ENCODE peak calls at places on chromosomes 12 and 14, in five cellular contexts. L is hepatocyte, A is fibroblast of lung, Z is astrocyte of the spinal cord, Q is D341Med. X is an unnamed sample.

GRCh38 chr12:105987687-105988035 is 151.1 kb downstream of the NUAK1 start:
- DNase-seq in L (no peak), A (no peak), Z (no peak), Q (no peak), X (no peak)

GRCh38 chr12:25962932-25963525 is 4.5 kb downstream of the RASSF8 start:
- DNase-seq in L (no peak), A (no peak), Z (peak), Q (no peak), X (no peak)

GRCh38 chr12:115023898-115024297 is 339.9 kb upstream of the TBX3 start:
- DNase-seq in L (no peak), A (no peak), Z (no peak), Q (no peak), X (no peak)

GRCh38 chr12:130480887-130481286 is 143.2 kb downstream of the PIWIL1 start:
- DNase-seq in L (no peak), A (no peak), Z (no peak), Q (no peak), X (no peak)

GRCh38 chr14:24996930-24997329 is 53.0 kb downstream of the STXBP6 start:
- DNase-seq in L (no peak), A (no peak), Z (no peak), Q (no peak), X (no peak)

GRCh38 chr12:116473416-116473815 is 85.8 kb upstream of the MAP1LC3B2 start:
- DNase-seq in L (no peak), A (no peak), Z (no peak), Q (no peak), X (no peak)

GRCh38 chr12:48999371-49000131 is at the start of gene DDN:
- DNase-seq in L (peak), A (peak), Z (peak), Q (peak), X (no peak)

GRCh38 chr12:120971299-120972180 is 6.8 kb upstream of the HNF1A start:
- DNase-seq in L (peak), A (peak), Z (peak), Q (peak), X (no peak)

GRCh38 chr12:6430990-6431353 is 13.8 kb upstream of the CD27 start:
- DNase-seq in L (no peak), A (no peak), Z (no peak), Q (no peak), X (no peak)

GRCh38 chr14:24283796-24284460 is 12.5 kb upstream of the RABGGTA start:
- DNase-seq in L (no peak), A (no peak), Z (no peak), Q (no peak), X (no peak)

GRCh38 chr14:96253140-96253539 is 2.9 kb upstream of the BDKRB1 start:
- DNase-seq in L (peak), A (peak), Z (peak), Q (no peak), X (no peak)

GRCh38 chr14:34046799-34047520 is 96.1 kb upstream of the EGLN3 start:
- DNase-seq in L (no peak), A (no peak), Z (no peak), Q (no peak), X (no peak)

GRCh38 chr12:69007166-69007857 is 74.3 kb upstream of the CPM start:
- DNase-seq in L (peak), A (peak), Z (peak), Q (no peak), X (no peak)

GRCh38 chr12:7241404-7242005 is 52.0 kb downstream of the PEX5 start:
- DNase-seq in L (no peak), A (peak), Z (peak), Q (no peak), X (no peak)

GRCh38 chr14:89858084-89858483 is 96.4 kb downstream of the EFCAB11 start:
- DNase-seq in L (peak), A (peak), Z (no peak), Q (no peak), X (no peak)

GRCh38 chr12:42296503-42297109 is 29.3 kb downstream of the ZCRB1 start:
- DNase-seq in L (no peak), A (no peak), Z (peak), Q (peak), X (no peak)